ENCODE peak calls at places on chromosomes 5 and 9, in six cellular contexts. I is progenitor cell of endocrine pancreas; G is neural progenitor cell; V is activated CD4-positive, alpha-beta T cell treated with anti-CD3 and anti-CD28 coated beads for 48 hours; Y is GM04503; M is NCI-H524 treated with DMSO at 0.1 percent for 48 hours. F is an unnamed sample.

GRCh38 chr9:16515879-16516289 is 354.6 kb downstream of the BNC2 start:
- DNase-seq in G (peak; percentile 72), V (no peak), I (no peak), M (no peak), Y (no peak), F (no peak)

GRCh38 chr9:97714435-97714834 is 17.3 kb upstream of the XPA start:
- DNase-seq in M (no peak), V (no peak), I (no peak), G (no peak), Y (peak; percentile 88), F (no peak)

GRCh38 chr9:5951686-5952211 is 61.1 kb downstream of the MLANA start:
- DNase-seq in Y (no peak), G (no peak), I (no peak), M (no peak), V (no peak), F (no peak)

GRCh38 chr5:82107277-82107676 is 135.5 kb downstream of the ATG10 start:
- DNase-seq in V (no peak), G (peak; percentile 59), I (no peak), M (no peak), Y (no peak), F (peak; percentile 44)

GRCh38 chr9:130425741-130426466 is 18.9 kb upstream of the ASS1 start:
- DNase-seq in Y (no peak), V (no peak), I (no peak), M (no peak), G (no peak), F (no peak)

GRCh38 chr5:179879690-179880010 is 21.0 kb upstream of the MRNIP start:
- DNase-seq in V (no peak), Y (no peak), I (no peak), G (no peak), M (no peak), F (no peak)

GRCh38 chr9:112554516-112554915 is 67.9 kb downstream of the KIAA1958 start:
- DNase-seq in Y (no peak), G (no peak), V (no peak), M (no peak), I (no peak), F (no peak)

GRCh38 chr9:6864102-6864501 is 106.3 kb downstream of the KDM4C start:
- DNase-seq in M (no peak), Y (no peak), I (no peak), V (no peak), G (no peak), F (no peak)

GRCh38 chr9:126219717-126220116 is 106.9 kb upstream of the MVB12B start:
- DNase-seq in V (no peak), I (no peak), G (peak; percentile 17), M (no peak), Y (no peak), F (no peak)

GRCh38 chr9:127977877-127978647 is 2.7 kb downstream of the EEIG1 start:
- DNase-seq in I (no peak), Y (peak; percentile 45), G (peak; percentile 78), M (no peak), V (peak; percentile 44), F (no peak)

GRCh38 chr5:125026900-125027731 is 280.7 kb upstream of the ZNF608 start:
- DNase-seq in V (no peak), I (no peak), M (no peak), G (no peak), Y (no peak), F (peak; percentile 86)

GRCh38 chr5:446864-447263 is 3.9 kb downstream of the EXOC3 start:
- DNase-seq in M (no peak), V (no peak), G (peak; percentile 57), Y (no peak), I (no peak), F (peak; percentile 81)

GRCh38 chr5:141934099-141934844 is 10.6 kb downstream of the DELE1 start:
- DNase-seq in G (no peak), Y (no peak), V (no peak), M (no peak), I (no peak), F (no peak)

GRCh38 chr9:108953983-108954574 is 19.9 kb downstream of the ABITRAM start:
- DNase-seq in Y (no peak), V (no peak), M (no peak), G (peak; percentile 42), I (no peak), F (peak; percentile 67)

GRCh38 chr9:136805207-136805740 is 2.5 kb upstream of the RABL6 start:
- DNase-seq in I (no peak), G (no peak), Y (no peak), V (no peak), M (no peak), F (no peak)

GRCh38 chr5:76617675-76618074 is 5.5 kb downstream of the F2RL2 start:
- DNase-seq in G (no peak), M (no peak), I (no peak), V (no peak), Y (peak; percentile 24), F (no peak)

GRCh38 chr5:163809480-163809879 is 304.1 kb downstream of the MAT2B start:
- DNase-seq in I (no peak), G (peak; percentile 17), V (no peak), M (no peak), Y (no peak), F (no peak)

GRCh38 chr9:121390372-121390771 is 20.3 kb upstream of the STOM start:
- DNase-seq in G (no peak), Y (no peak), M (no peak), I (no peak), V (no peak), F (no peak)

GRCh38 chr5:81151546-81151945 is 81.6 kb upstream of the CKMT2 start:
- DNase-seq in V (no peak), I (no peak), M (no peak), G (no peak), Y (no peak), F (no peak)

GRCh38 chr9:127344373-127344995 is 52.5 kb upstream of the SLC2A8 start:
- DNase-seq in G (no peak), M (no peak), Y (no peak), I (no peak), V (no peak), F (no peak)

GRCh38 chr9:106583751-106584150 is 279.2 kb upstream of the ZNF462 start:
- DNase-seq in M (no peak), I (no peak), V (no peak), G (no peak), Y (no peak), F (no peak)

GRCh38 chr9:129245276-129245675 is 67.2 kb upstream of the IER5L start:
- DNase-seq in G (no peak), I (no peak), M (no peak), Y (no peak), V (no peak), F (no peak)

GRCh38 chr5:77266291-77266690 is 55.8 kb downstream of the PDE8B start:
- DNase-seq in V (no peak), Y (no peak), G (no peak), I (no peak), M (no peak), F (no peak)

GRCh38 chr9:75909776-75910175 is 19.3 kb downstream of the PCSK5 start:
- DNase-seq in M (peak; percentile 35), V (peak; percentile 16), Y (no peak), I (no peak), G (no peak), F (no peak)

GRCh38 chr9:19618816-19619215 is 170.0 kb downstream of the SLC24A2 start:
- DNase-seq in M (no peak), I (no peak), V (no peak), G (no peak), Y (no peak), F (no peak)

GRCh38 chr5:168401880-168402279 is 84.4 kb upstream of the RARS1 start:
- DNase-seq in G (no peak), I (no peak), V (no peak), M (no peak), Y (no peak), F (peak; percentile 74)

GRCh38 chr5:149200355-149200754 is 59.1 kb downstream of the ABLIM3 start:
- DNase-seq in G (no peak), V (no peak), M (no peak), Y (no peak), I (no peak), F (no peak)

GRCh38 chr5:142426129-142426641 is 101.4 kb upstream of the SPRY4 start:
- DNase-seq in I (no peak), V (peak; percentile 28), G (no peak), M (no peak), Y (peak; percentile 59), F (peak; percentile 71)

GRCh38 chr9:28699632-28700031 is 1126.4 kb upstream of the C9orf72 start:
- DNase-seq in V (no peak), M (no peak), I (no peak), G (no peak), Y (no peak), F (no peak)

GRCh38 chr9:36064448-36065037 is 27.8 kb downstream of the RECK start:
- DNase-seq in Y (no peak), G (no peak), V (no peak), I (no peak), M (no peak), F (no peak)

GRCh38 chr9:29625292-29625731 is 2052.0 kb upstream of the C9orf72 start:
- DNase-seq in V (no peak), M (no peak), G (no peak), I (no peak), Y (no peak), F (no peak)